ENCODE peak calls at places on chromosomes 3 and 15, in four cellular contexts. Y is HEK293T, A is H1, Q is HepG2. B is an unnamed sample.

GRCh38 chr3:15405448-15406050 is 21.8 kb downstream of the METTL6 start:
- DNase-seq in Y (peak; percentile 48), Q (peak; percentile 40), A (no peak), B (peak; percentile 54)

GRCh38 chr3:62529230-62529629 is 155.9 kb upstream of the FEZF2 start:
- DNase-seq in Q (peak; percentile 9), Y (peak; percentile 35), A (peak; percentile 15), B (peak; percentile 63)

GRCh38 chr3:148727242-148727641 is 29.5 kb downstream of the AGTR1 start:
- DNase-seq in A (no peak), Y (peak; percentile 61), Q (peak; percentile 30), B (peak; percentile 44)

GRCh38 chr15:70199601-70200000 is 101.9 kb upstream of the TLE3 start:
- DNase-seq in A (no peak), Q (no peak), Y (no peak), B (no peak)

GRCh38 chr3:66482005-66482404 is 18.8 kb downstream of the LRIG1 start:
- DNase-seq in Q (no peak), Y (no peak), A (no peak), B (no peak)

GRCh38 chr3:110754207-110754916 is 317.3 kb upstream of the NECTIN3 start:
- DNase-seq in Y (no peak), Q (no peak), A (no peak), B (no peak)

GRCh38 chr3:59726279-59726678 is 676.5 kb upstream of the CFAP20DC start:
- DNase-seq in Q (no peak), Y (no peak), A (no peak), B (no peak)

GRCh38 chr15:92636950-92637481 is 18.6 kb downstream of the FAM174B start:
- DNase-seq in Q (no peak), A (no peak), Y (no peak), B (no peak)

GRCh38 chr15:101070502-101071273 is 151.5 kb downstream of the LRRK1 start:
- DNase-seq in A (no peak), Y (no peak), Q (peak; percentile 99), B (peak; percentile 71)

GRCh38 chr15:92047900-92048299 is 194.4 kb downstream of the SLCO3A1 start:
- DNase-seq in A (no peak), Y (no peak), Q (no peak), B (no peak)

GRCh38 chr15:58043192-58043903 is 22.2 kb downstream of the ALDH1A2 start:
- DNase-seq in Q (peak; percentile 27), Y (no peak), A (no peak), B (no peak)

GRCh38 chr15:95499397-95499796 is 831.1 kb upstream of the NR2F2 start:
- DNase-seq in A (no peak), Y (no peak), Q (no peak), B (no peak)

GRCh38 chr15:66858423-66859207 is 156.6 kb downstream of the SMAD6 start:
- DNase-seq in A (no peak), Y (no peak), Q (no peak), B (no peak)

GRCh38 chr15:92097473-92098178 is 244.1 kb downstream of the SLCO3A1 start:
- DNase-seq in A (no peak), Y (peak; percentile 67), Q (peak; percentile 30), B (peak; percentile 82)

GRCh38 chr15:58442122-58442521 is 10.3 kb downstream of the LIPC start:
- DNase-seq in A (no peak), Y (no peak), Q (no peak), B (no peak)

GRCh38 chr3:188734395-188734794 is 437.4 kb upstream of the TPRG1 start:
- DNase-seq in A (no peak), Y (no peak), Q (no peak), B (no peak)

GRCh38 chr3:78497025-78497424 is 1270.8 kb downstream of the ROBO1 start:
- DNase-seq in Y (no peak), Q (no peak), A (no peak), B (no peak)

GRCh38 chr3:47781326-47781684 is 388 bp downstream of the SMARCC1 start:
- DNase-seq in A (no peak), Q (no peak), Y (peak; percentile 58), B (no peak)

GRCh38 chr15:90667063-90667754 is 49.9 kb upstream of the BLM start:
- DNase-seq in Y (no peak), A (no peak), Q (no peak), B (no peak)

GRCh38 chr3:109927726-109928125 is 590.4 kb upstream of the DPPA4 start:
- DNase-seq in Q (no peak), Y (no peak), A (no peak), B (no peak)

GRCh38 chr3:142723968-142724681 is at the start of gene TRPC1:
- DNase-seq in Y (peak; percentile 97), Q (peak; percentile 76), A (peak; percentile 65), B (peak; percentile 87)

GRCh38 chr15:27082019-27082418 is 111.0 kb downstream of the GABRG3 start:
- DNase-seq in Q (no peak), Y (no peak), A (no peak), B (no peak)

GRCh38 chr3:157471051-157471450 is 32.2 kb downstream of the VEPH1 start:
- DNase-seq in Q (no peak), A (no peak), Y (no peak), B (no peak)

GRCh38 chr15:66798426-66799061 is 96.5 kb downstream of the SMAD6 start:
- DNase-seq in Q (no peak), Y (no peak), A (no peak), B (no peak)

GRCh38 chr3:45760878-45761711 is 35.2 kb downstream of the SLC6A20 start:
- DNase-seq in Q (peak; percentile 39), A (no peak), Y (peak; percentile 83), B (peak; percentile 54)

GRCh38 chr3:48016336-48016973 is at the start of gene MAP4:
- DNase-seq in Y (no peak), Q (no peak), A (no peak), B (no peak)

GRCh38 chr15:78130466-78131294 is 565 bp downstream of the CIB2 start:
- DNase-seq in Y (no peak), Q (no peak), A (no peak), B (no peak)

GRCh38 chr3:88003115-88003755 is 55.6 kb downstream of the CGGBP1 start:
- DNase-seq in Q (peak; percentile 32), Y (peak; percentile 34), A (no peak), B (peak; percentile 30)

GRCh38 chr3:125150525-125151436 is 61.8 kb downstream of the SLC12A8 start:
- DNase-seq in Y (peak; percentile 81), Q (peak; percentile 53), A (no peak), B (no peak)

GRCh38 chr3:178714971-178715832 is 179.0 kb downstream of the KCNMB2 start:
- DNase-seq in Y (no peak), A (no peak), Q (no peak), B (no peak)

GRCh38 chr15:32717290-32718081 is at the start of gene GREM1:
- DNase-seq in Y (no peak), Q (no peak), A (no peak), B (no peak)

GRCh38 chr3:31103623-31104180 is 209.2 kb upstream of the GADL1 start:
- DNase-seq in Q (no peak), A (no peak), Y (no peak), B (no peak)

GRCh38 chr3:166425900-166426611 is 588.8 kb upstream of the BCHE start:
- DNase-seq in A (no peak), Q (peak; percentile 1), Y (peak; percentile 4), B (peak; percentile 8)

GRCh38 chr3:163878396-163878795 is 1199.9 kb downstream of the SI start:
- DNase-seq in A (no peak), Q (no peak), Y (no peak), B (no peak)

GRCh38 chr3:150132101-150132749 is 161.5 kb upstream of the PFN2 start:
- DNase-seq in A (no peak), Y (peak; percentile 39), Q (no peak), B (no peak)
- TF ChIP-seq SUZ12 in A (no peak), Y (no peak), Q (no peak), B (no peak)

GRCh38 chr3:180913582-180914404 is 1.3 kb downstream of the FXR1 start:
- DNase-seq in Y (peak; percentile 13), Q (no peak), A (no peak), B (no peak)
- TF ChIP-seq SUZ12 in Y (no peak), Q (no peak), A (no peak), B (no peak)

GRCh38 chr15:64501396-64501716 is 41.0 kb downstream of the ZNF609 start:
- DNase-seq in Y (no peak), A (no peak), Q (no peak), B (no peak)

GRCh38 chr15:64500695-64501395 is 40.5 kb downstream of the ZNF609 start:
- DNase-seq in Y (no peak), A (no peak), Q (no peak), B (no peak)

GRCh38 chr15:64502537-64502936 is 42.2 kb downstream of the ZNF609 start:
- DNase-seq in A (no peak), Q (no peak), Y (no peak), B (no peak)

GRCh38 chr15:64503640-64504039 is 43.3 kb downstream of the ZNF609 start:
- DNase-seq in Q (no peak), Y (no peak), A (no peak), B (no peak)

GRCh38 chr15:64503197-64503596 is 42.8 kb downstream of the ZNF609 start:
- DNase-seq in A (no peak), Q (no peak), Y (no peak), B (peak; percentile 25)
- TF ChIP-seq SUZ12 in A (no peak), Q (no peak), Y (no peak), B (no peak)

GRCh38 chr15:74396445-74397238 is 29.2 kb upstream of the CYP11A1 start:
- DNase-seq in Y (no peak), Q (peak; percentile 84), A (no peak), B (no peak)
- TF ChIP-seq SUZ12 in Y (no peak), Q (no peak), A (no peak), B (no peak)

DNA sequence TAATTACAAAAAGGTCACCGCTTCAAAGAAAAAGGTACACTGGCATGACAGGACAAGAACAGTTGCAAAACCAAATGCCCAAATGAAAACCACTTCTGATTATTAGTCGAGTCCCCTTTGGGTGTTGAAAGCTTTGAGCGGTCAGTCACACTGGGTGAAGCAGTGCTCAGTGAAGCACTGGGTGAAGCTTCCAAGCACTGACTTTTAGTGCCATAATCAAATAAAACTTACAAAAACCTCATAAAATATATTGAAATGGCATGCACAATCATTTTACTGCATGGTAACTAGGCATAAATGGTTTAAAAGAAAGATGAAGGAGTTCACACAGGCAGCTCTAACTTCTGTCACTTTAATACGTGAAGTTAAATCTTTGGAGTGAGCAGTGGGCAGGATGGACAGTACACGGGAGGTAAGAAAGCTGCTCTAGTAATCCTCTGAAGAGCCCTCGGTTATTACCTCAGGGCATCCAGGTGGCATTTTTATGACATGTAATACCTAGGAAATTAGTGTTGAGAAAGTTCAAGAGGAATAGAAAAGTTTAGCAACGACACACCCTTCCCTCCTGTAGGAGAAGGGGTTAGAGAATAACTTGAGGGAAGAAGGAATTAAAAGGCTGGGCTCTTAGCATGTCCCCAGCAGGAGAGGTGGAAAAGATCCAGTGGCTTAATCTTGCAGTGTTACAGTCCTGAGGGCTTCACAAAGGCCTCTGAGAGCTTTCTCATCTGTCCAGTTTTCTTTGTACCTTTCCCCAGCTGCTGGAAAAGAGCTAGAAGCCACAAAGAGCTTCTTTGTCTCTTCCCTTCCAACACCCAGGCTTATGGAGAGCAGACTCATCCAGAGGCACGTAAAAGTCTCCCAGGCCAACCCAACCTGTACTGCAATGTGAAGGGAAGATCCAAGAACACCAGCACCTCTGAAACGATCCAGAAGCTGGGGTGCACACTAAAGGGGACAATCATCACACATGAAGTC is 64.9 kb upstream of the MYO5C start:
- DNase-seq in Y (no peak), A (no peak), Q (no peak), B (no peak)
- TF ChIP-seq SUZ12 in Y (no peak), A (no peak), Q (no peak), B (no peak)

B was measured in NT2/D1.